ENCODE peak calls at places on chromosomes 6 and 20, in nine cellular contexts. Q is spleen, Y is osteoblast, M is aorta, A is GM12878, N is AG09309, V is AG04449, P is Peyer's patch, I is fibroblast of villous mesenchyme. G is an unnamed sample.

GRCh38 chr6:41422156-41422555 is 86.7 kb downstream of the NCR2 start:
- DNase-seq in I (no peak), N (no peak), Q (no peak), V (no peak), A (no peak), M (no peak), Y (no peak), P (no peak), G (no peak)

GRCh38 chr6:126156973-126157372 is 170.6 kb downstream of the TRMT11 start:
- DNase-seq in N (no peak), I (no peak), V (no peak), M (no peak), A (peak), Y (no peak), Q (no peak), P (no peak), G (no peak)

GRCh38 chr20:44552039-44552438 is 30.2 kb upstream of the SERINC3 start:
- DNase-seq in I (no peak), Y (no peak), N (no peak), V (no peak), Q (no peak), M (no peak), A (no peak), P (no peak), G (no peak)

GRCh38 chr6:27213544-27214125 is 33.9 kb upstream of the PRSS16 start:
- DNase-seq in P (no peak), N (no peak), Y (peak), I (no peak), V (no peak), Q (no peak), M (no peak), A (no peak), G (no peak)

GRCh38 chr6:113203135-113203534 is 654.0 kb upstream of the MARCKS start:
- DNase-seq in N (no peak), Y (no peak), Q (no peak), A (no peak), P (no peak), I (no peak), M (no peak), V (no peak), G (no peak)

GRCh38 chr6:112571486-112571885 is 224.4 kb downstream of the RFPL4B start:
- DNase-seq in V (no peak), Q (no peak), I (peak), N (no peak), P (no peak), A (no peak), Y (peak), M (peak), G (no peak)

GRCh38 chr6:131275273-131275672 is 140.0 kb downstream of the AKAP7 start:
- DNase-seq in V (no peak), Q (no peak), M (no peak), A (no peak), N (no peak), I (no peak), P (no peak), Y (no peak), G (no peak)

GRCh38 chr20:49603209-49603627 is 35.3 kb upstream of the PTGIS start:
- DNase-seq in N (no peak), P (no peak), V (no peak), M (no peak), A (no peak), I (peak), Y (no peak), Q (no peak), G (no peak)

DNA sequence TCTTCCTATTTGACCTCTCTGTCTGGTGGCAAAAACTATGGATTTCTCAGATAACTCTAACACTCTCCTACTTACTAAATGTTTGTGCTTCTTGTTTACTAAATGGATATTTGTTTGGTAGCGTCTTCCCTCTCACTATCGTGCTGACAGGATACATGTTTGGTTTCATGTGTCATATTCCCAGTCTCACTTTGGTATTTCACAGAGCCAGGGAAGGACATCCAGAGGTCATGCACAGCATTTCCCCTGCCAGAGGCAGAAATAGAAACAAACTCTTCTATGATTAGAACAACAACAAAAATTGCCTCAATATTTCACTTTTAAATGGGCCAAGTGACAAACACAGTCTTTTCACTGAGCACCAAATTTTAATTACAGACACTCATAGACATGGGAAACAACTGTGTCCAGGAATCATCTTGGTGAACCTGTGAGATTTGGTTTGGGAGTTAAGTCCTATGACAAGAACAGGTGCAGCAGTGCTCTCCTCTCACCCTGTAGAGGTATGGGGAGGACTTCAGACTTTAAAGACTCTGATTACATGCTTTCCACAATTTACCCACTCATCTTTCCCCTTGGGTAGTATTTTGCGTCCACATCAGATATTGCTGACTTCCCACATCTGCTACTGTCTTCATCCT is 40.3 kb downstream of the TXLNB start:
- DNase-seq in I (peak), Q (no peak), Y (no peak), M (no peak), N (no peak), V (no peak), A (no peak), P (no peak), G (no peak)
- H3K4me3 ChIP-seq in I (no peak), Q (no peak), Y (no peak), M (no peak), N (no peak), V (no peak), A (no peak), P (no peak), G (no peak)

GRCh38 chr20:40962733-40963504 is 65.7 kb upstream of the TOP1 start:
- DNase-seq in Q (peak), Y (peak), P (peak), A (no peak), N (no peak), V (no peak), I (peak), M (peak), G (peak)

GRCh38 chr20:40963505-40963845 is 65.1 kb upstream of the TOP1 start:
- DNase-seq in P (peak), Q (no peak), Y (no peak), I (no peak), V (no peak), M (no peak), N (no peak), A (no peak), G (no peak)

GRCh38 chr20:40960521-40960956 is 68.1 kb upstream of the TOP1 start:
- DNase-seq in V (no peak), Y (peak), P (peak), Q (no peak), I (no peak), A (no peak), M (no peak), N (no peak), G (no peak)

GRCh38 chr20:40961176-40961575 is 67.4 kb upstream of the TOP1 start:
- DNase-seq in M (no peak), V (no peak), I (no peak), N (no peak), P (no peak), Q (no peak), Y (peak), A (no peak), G (no peak)

DNA sequence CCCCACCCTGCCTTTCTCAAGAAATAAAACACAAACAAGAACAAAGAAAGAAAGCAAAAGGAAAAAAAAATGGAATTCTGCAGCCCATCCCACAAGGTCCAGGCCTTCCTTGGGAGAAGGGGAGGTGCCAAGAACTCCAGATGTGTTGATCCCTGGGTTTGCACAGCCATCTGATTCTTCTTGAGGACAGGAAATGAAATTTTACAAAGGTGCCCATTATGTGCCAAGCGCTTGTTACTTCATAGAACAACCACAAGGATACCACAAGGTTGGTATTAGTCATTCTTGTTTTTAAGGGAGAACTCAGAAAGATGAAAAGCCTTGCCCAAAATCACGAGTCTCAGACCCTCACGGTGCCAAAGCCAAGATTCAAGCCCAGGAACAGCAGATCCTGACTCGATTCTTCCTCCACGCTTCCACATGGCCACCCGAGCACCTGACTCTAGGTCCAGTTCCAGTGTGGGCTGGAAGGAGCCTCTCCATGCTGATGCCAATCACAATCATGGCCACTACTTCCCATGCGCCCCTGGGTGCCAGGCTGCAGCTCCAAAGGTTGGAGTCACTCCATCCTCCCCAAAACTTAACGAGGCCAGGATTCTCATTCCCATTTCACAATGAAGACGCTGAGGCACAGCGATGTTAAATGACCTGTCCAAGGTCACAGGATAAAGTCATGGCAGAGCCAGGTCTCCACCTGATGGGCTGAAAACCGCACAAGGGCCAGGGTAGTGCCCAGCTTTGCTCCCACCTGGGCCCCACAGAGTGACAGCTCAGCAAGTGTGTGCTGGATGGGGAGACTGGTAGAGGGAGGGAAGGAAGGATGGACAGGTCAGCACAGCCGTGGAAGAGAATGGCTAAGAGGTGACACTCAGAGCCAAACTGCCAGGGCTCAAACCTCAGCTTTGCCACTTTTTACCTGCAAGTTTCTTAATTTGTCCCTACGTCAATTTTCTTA is 66.7 kb upstream of the TOP1 start:
- DNase-seq in V (no peak), N (no peak), I (no peak), Q (no peak), Y (peak), A (no peak), M (no peak), P (peak), G (no peak)
- H3K4me3 ChIP-seq in V (no peak), N (no peak), I (no peak), Q (no peak), Y (no peak), A (no peak), M (no peak), P (no peak), G (no peak)

GRCh38 chr6:152293404-152293803 is 343.8 kb downstream of the SYNE1 start:
- DNase-seq in I (no peak), M (no peak), A (no peak), N (no peak), V (no peak), Q (no peak), P (no peak), Y (no peak), G (no peak)
- H3K4me3 ChIP-seq in I (no peak), M (no peak), A (no peak), N (no peak), V (no peak), Q (no peak), P (no peak), Y (no peak), G (no peak)

GRCh38 chr20:63151554-63152321 is 64.2 kb downstream of the YTHDF1 start:
- DNase-seq in N (no peak), P (no peak), V (no peak), A (no peak), M (peak), Q (peak), Y (peak), I (peak), G (no peak)

GRCh38 chr20:63150391-63150898 is 65.5 kb downstream of the YTHDF1 start:
- DNase-seq in I (no peak), Y (no peak), P (no peak), M (peak), A (no peak), N (no peak), V (no peak), Q (peak), G (no peak)

GRCh38 chr20:63150911-63151531 is 64.9 kb downstream of the YTHDF1 start:
- DNase-seq in Y (no peak), P (no peak), I (no peak), Q (peak), V (no peak), M (peak), A (no peak), N (no peak), G (no peak)

GRCh38 chr20:63148696-63149095 is 67.2 kb downstream of the YTHDF1 start:
- DNase-seq in A (no peak), V (no peak), Q (peak), P (no peak), N (no peak), Y (peak), M (peak), I (no peak), G (no peak)

DNA sequence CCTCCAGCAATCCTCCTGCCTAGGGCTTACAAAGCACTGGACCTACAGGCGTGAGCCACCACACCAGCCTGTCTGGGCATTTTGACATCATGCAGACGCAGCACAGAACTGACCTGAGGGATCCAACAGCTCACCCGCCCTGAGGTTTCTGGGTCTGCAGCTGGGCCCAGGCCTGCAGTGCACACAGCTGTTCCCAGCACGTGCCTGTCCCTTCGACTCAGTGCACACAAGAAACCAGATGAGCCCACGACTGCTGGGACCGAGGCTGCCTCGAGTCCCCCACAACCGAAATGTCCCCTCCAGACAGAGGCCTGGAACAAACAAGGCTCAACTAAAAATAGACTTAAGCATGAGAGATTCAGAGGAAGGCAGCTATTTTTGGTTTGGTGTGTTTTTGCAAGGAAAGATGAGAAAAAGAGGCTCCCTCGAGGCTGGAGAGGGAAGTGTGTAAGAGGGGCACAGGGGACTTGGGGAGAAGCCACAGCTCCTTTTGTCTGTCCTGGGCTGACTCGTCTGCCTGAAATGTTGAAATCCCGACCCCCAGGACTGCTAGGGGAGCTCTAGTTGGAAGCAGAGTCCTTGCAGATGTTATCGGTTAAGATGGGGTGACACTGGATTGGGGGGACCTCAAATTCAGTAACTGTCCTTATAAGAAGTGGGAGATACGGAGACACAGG is 66.3 kb downstream of the YTHDF1 start:
- DNase-seq in Y (no peak), M (peak), I (no peak), Q (peak), A (no peak), V (no peak), P (no peak), N (no peak), G (no peak)
- H3K4me3 ChIP-seq in Y (no peak), M (no peak), I (no peak), Q (no peak), A (no peak), V (no peak), P (no peak), N (no peak), G (no peak)

G was measured in upper lobe of right lung.